ENCODE peak calls at places on chromosomes 13 and 19, in four cellular contexts. F, C, B and V are unnamed samples.

GRCh38 chr13:113275387-113275786 is 21.7 kb upstream of the LAMP1 start:
- DNase-seq in F (peak), C (peak), B (no peak), V (no peak)

GRCh38 chr19:10295847-10296591 is 6.3 kb downstream of the ICAM5 start:
- DNase-seq in F (no peak), C (no peak), B (no peak), V (no peak)

GRCh38 chr13:42740753-42741152 is 40.6 kb upstream of the FAM216B start:
- DNase-seq in F (peak), C (no peak), B (no peak), V (no peak)

GRCh38 chr13:31956944-31957644 is 74.5 kb upstream of the FRY start:
- DNase-seq in F (no peak), C (no peak), B (no peak), V (no peak)

GRCh38 chr19:4781851-4782250 is 9.7 kb upstream of the FEM1A start:
- DNase-seq in F (no peak), C (no peak), B (no peak), V (no peak)

GRCh38 chr19:679418-680286 is 3.5 kb downstream of the FSTL3 start:
- DNase-seq in F (peak), C (no peak), B (no peak), V (no peak)

GRCh38 chr13:106486287-106486686 is 49.2 kb downstream of the EFNB2 start:
- DNase-seq in F (no peak), C (no peak), B (no peak), V (no peak)

GRCh38 chr13:109345433-109345941 is 440.9 kb downstream of the IRS2 start:
- DNase-seq in F (peak), C (no peak), B (no peak), V (no peak)

GRCh38 chr13:107531816-107532215 is 683.5 kb downstream of the LIG4 start:
- DNase-seq in F (no peak), C (no peak), B (no peak), V (no peak)

GRCh38 chr13:40483601-40484000 is 182.8 kb downstream of the FOXO1 start:
- DNase-seq in F (no peak), C (no peak), B (no peak), V (no peak)

GRCh38 chr19:48686103-48686502 is 9.7 kb upstream of the FUT2 start:
- DNase-seq in F (no peak), C (no peak), B (no peak), V (no peak)

GRCh38 chr19:29614046-29614445 is 8.0 kb downstream of the POP4 start:
- DNase-seq in F (no peak), C (no peak), B (no peak), V (no peak)

GRCh38 chr13:32638739-32639138 is 52.5 kb downstream of the PDS5B start:
- DNase-seq in F (no peak), C (no peak), B (no peak), V (no peak)

GRCh38 chr13:108269601-108270328 is at the start of gene TNFSF13B:
- DNase-seq in F (peak), C (no peak), B (no peak), V (peak)

GRCh38 chr19:53957448-53958167 is 5.1 kb upstream of the CACNG8 start:
- DNase-seq in F (no peak), C (no peak), B (no peak), V (no peak)

GRCh38 chr13:111658150-111659100 is 338.0 kb downstream of the TEX29 start:
- DNase-seq in F (no peak), C (no peak), B (no peak), V (no peak)

GRCh38 chr13:41179593-41180250 is 14.6 kb downstream of the KBTBD7 start:
- DNase-seq in F (no peak), C (no peak), B (no peak), V (no peak)

GRCh38 chr13:35208587-35208986 is 266.5 kb downstream of the NBEA start:
- DNase-seq in F (no peak), C (no peak), B (no peak), V (no peak)

GRCh38 chr19:45470147-45471081 is 2.6 kb downstream of the FOSB start:
- DNase-seq in F (no peak), C (peak), B (no peak), V (peak)

GRCh38 chr13:34246511-34246910 is 428.6 kb downstream of the RFC3 start:
- DNase-seq in F (no peak), C (peak), B (no peak), V (no peak)

GRCh38 chr19:4059931-4060620 is 6.6 kb downstream of the ZBTB7A start:
- DNase-seq in F (no peak), C (peak), B (no peak), V (peak)

GRCh38 chr13:94333131-94333820 is 146.2 kb downstream of the DCT start:
- DNase-seq in F (no peak), C (no peak), B (no peak), V (no peak)

GRCh38 chr13:27170221-27170520 is 1.4 kb downstream of the USP12 start:
- DNase-seq in F (peak), C (peak), B (no peak), V (no peak)

GRCh38 chr13:107395927-107396757 is 819.2 kb downstream of the LIG4 start:
- DNase-seq in F (no peak), C (no peak), B (no peak), V (no peak)

GRCh38 chr13:30033681-30034447 is 183.4 kb upstream of the UBL3 start:
- DNase-seq in F (peak), C (peak), B (no peak), V (no peak)

GRCh38 chr19:4220188-4220587 is 9.1 kb upstream of the EBI3 start:
- DNase-seq in F (no peak), C (no peak), B (no peak), V (no peak)

GRCh38 chr13:27928805-27929753 is 9.3 kb downstream of the PDX1 start:
- DNase-seq in F (no peak), C (no peak), B (no peak), V (no peak)

GRCh38 chr19:45906221-45906620 is 3.8 kb upstream of the MYPOP start:
- DNase-seq in F (no peak), C (no peak), B (no peak), V (no peak)

GRCh38 chr19:53903055-53903680 is 5.9 kb upstream of the CACNG7 start:
- DNase-seq in F (peak), C (peak), B (peak), V (peak)

GRCh38 chr19:35409191-35409590 is 38.3 kb downstream of the GPR42 start:
- DNase-seq in F (no peak), C (no peak), B (no peak), V (no peak)

GRCh38 chr13:90867336-90867683 is 480.2 kb upstream of the MIR17HG start:
- DNase-seq in F (peak), C (peak), B (peak), V (no peak)

GRCh38 chr13:112859817-112860190 is 109.2 kb upstream of the MCF2L start:
- DNase-seq in F (no peak), C (no peak), B (no peak), V (no peak)

GRCh38 chr13:58300974-58301681 is 669.6 kb downstream of the PCDH17 start:
- DNase-seq in F (no peak), C (no peak), B (no peak), V (no peak)